ENCODE peak calls at places on chromosome 17, in seven cellular contexts. One of them, this sample, is unnamed.

GRCh38 chr17:79947351-79948031 is 88.2 kb downstream of the TBC1D16 start:
- DNase-seq in uterus: no peak
- DNase-seq in NCI-H146: no peak
- DNase-seq in memory B cell: no peak
- DNase-seq in HT1080: peak; percentile 62
- DNase-seq in Right ventricle myocardium superior: peak; percentile 37
- DNase-seq in stimulated activated CD4-positive, alpha-beta T cell treated with anti-CD3 and anti-CD28 coated beads, Interleukin-2, amount 100 ng/mL, for 48 hours: no peak
- DNase-seq in this sample: no peak

GRCh38 chr17:78237403-78238012 is 6.1 kb downstream of the TMEM235 start:
- DNase-seq in stimulated activated CD4-positive, alpha-beta T cell treated with anti-CD3 and anti-CD28 coated beads, Interleukin-2, amount 100 ng/mL, for 48 hours: no peak
- DNase-seq in memory B cell: no peak
- DNase-seq in Right ventricle myocardium superior: no peak
- DNase-seq in HT1080: no peak
- DNase-seq in uterus: no peak
- DNase-seq in NCI-H146: no peak
- DNase-seq in this sample: peak; percentile 84

GRCh38 chr17:29251969-29252866 is 5.6 kb downstream of the CRYBA1 start:
- DNase-seq in uterus: no peak
- DNase-seq in stimulated activated CD4-positive, alpha-beta T cell treated with anti-CD3 and anti-CD28 coated beads, Interleukin-2, amount 100 ng/mL, for 48 hours: no peak
- DNase-seq in NCI-H146: no peak
- DNase-seq in memory B cell: no peak
- DNase-seq in HT1080: peak; percentile 24
- DNase-seq in Right ventricle myocardium superior: no peak
- DNase-seq in this sample: no peak

GRCh38 chr17:57566724-57567123 is 178.4 kb downstream of the CCDC182 start:
- DNase-seq in HT1080: no peak
- DNase-seq in Right ventricle myocardium superior: no peak
- DNase-seq in uterus: no peak
- DNase-seq in memory B cell: no peak
- DNase-seq in stimulated activated CD4-positive, alpha-beta T cell treated with anti-CD3 and anti-CD28 coated beads, Interleukin-2, amount 100 ng/mL, for 48 hours: no peak
- DNase-seq in NCI-H146: no peak
- DNase-seq in this sample: no peak

GRCh38 chr17:79091373-79091670 is 16.7 kb downstream of the ENGASE start:
- DNase-seq in Right ventricle myocardium superior: no peak
- DNase-seq in HT1080: no peak
- DNase-seq in uterus: no peak
- DNase-seq in stimulated activated CD4-positive, alpha-beta T cell treated with anti-CD3 and anti-CD28 coated beads, Interleukin-2, amount 100 ng/mL, for 48 hours: no peak
- DNase-seq in NCI-H146: no peak
- DNase-seq in memory B cell: no peak
- DNase-seq in this sample: no peak

GRCh38 chr17:77724876-77725615 is 233.5 kb upstream of the TNRC6C start:
- DNase-seq in stimulated activated CD4-positive, alpha-beta T cell treated with anti-CD3 and anti-CD28 coated beads, Interleukin-2, amount 100 ng/mL, for 48 hours: no peak
- DNase-seq in NCI-H146: no peak
- DNase-seq in uterus: no peak
- DNase-seq in Right ventricle myocardium superior: no peak
- DNase-seq in HT1080: no peak
- DNase-seq in memory B cell: no peak
- DNase-seq in this sample: no peak

GRCh38 chr17:76382305-76382802 is 2.1 kb upstream of the SPHK1 start:
- DNase-seq in memory B cell: no peak
- DNase-seq in NCI-H146: no peak
- DNase-seq in HT1080: no peak
- DNase-seq in Right ventricle myocardium superior: peak; percentile 67
- DNase-seq in uterus: no peak
- DNase-seq in stimulated activated CD4-positive, alpha-beta T cell treated with anti-CD3 and anti-CD28 coated beads, Interleukin-2, amount 100 ng/mL, for 48 hours: no peak
- DNase-seq in this sample: peak; percentile 36

GRCh38 chr17:81457917-81458555 is 54.6 kb downstream of the ACTG1 start:
- DNase-seq in memory B cell: no peak
- DNase-seq in stimulated activated CD4-positive, alpha-beta T cell treated with anti-CD3 and anti-CD28 coated beads, Interleukin-2, amount 100 ng/mL, for 48 hours: no peak
- DNase-seq in HT1080: no peak
- DNase-seq in uterus: no peak
- DNase-seq in NCI-H146: no peak
- DNase-seq in Right ventricle myocardium superior: no peak
- DNase-seq in this sample: no peak

GRCh38 chr17:75808905-75809621 is 24.5 kb downstream of the UNK start:
- DNase-seq in uterus: peak; percentile 78
- DNase-seq in stimulated activated CD4-positive, alpha-beta T cell treated with anti-CD3 and anti-CD28 coated beads, Interleukin-2, amount 100 ng/mL, for 48 hours: no peak
- DNase-seq in HT1080: no peak
- DNase-seq in memory B cell: no peak
- DNase-seq in NCI-H146: no peak
- DNase-seq in Right ventricle myocardium superior: peak; percentile 62
- DNase-seq in this sample: no peak

GRCh38 chr17:72030067-72030899 is 90.5 kb upstream of the SOX9 start:
- DNase-seq in HT1080: no peak
- DNase-seq in Right ventricle myocardium superior: peak; percentile 48
- DNase-seq in memory B cell: no peak
- DNase-seq in uterus: no peak
- DNase-seq in NCI-H146: peak; percentile 55
- DNase-seq in stimulated activated CD4-positive, alpha-beta T cell treated with anti-CD3 and anti-CD28 coated beads, Interleukin-2, amount 100 ng/mL, for 48 hours: no peak
- DNase-seq in this sample: no peak

GRCh38 chr17:2022647-2023046 is 2.5 kb downstream of the RTN4RL1 start:
- DNase-seq in uterus: no peak
- DNase-seq in stimulated activated CD4-positive, alpha-beta T cell treated with anti-CD3 and anti-CD28 coated beads, Interleukin-2, amount 100 ng/mL, for 48 hours: no peak
- DNase-seq in HT1080: no peak
- DNase-seq in memory B cell: no peak
- DNase-seq in Right ventricle myocardium superior: no peak
- DNase-seq in NCI-H146: no peak
- DNase-seq in this sample: no peak

GRCh38 chr17:41891135-41892065 is 26.2 kb upstream of the KLHL11 start:
- DNase-seq in HT1080: no peak
- DNase-seq in uterus: no peak
- DNase-seq in NCI-H146: no peak
- DNase-seq in memory B cell: no peak
- DNase-seq in Right ventricle myocardium superior: no peak
- DNase-seq in stimulated activated CD4-positive, alpha-beta T cell treated with anti-CD3 and anti-CD28 coated beads, Interleukin-2, amount 100 ng/mL, for 48 hours: no peak
- DNase-seq in this sample: no peak

GRCh38 chr17:45096141-45096540 is 35.0 kb downstream of the NMT1 start:
- DNase-seq in Right ventricle myocardium superior: no peak
- DNase-seq in stimulated activated CD4-positive, alpha-beta T cell treated with anti-CD3 and anti-CD28 coated beads, Interleukin-2, amount 100 ng/mL, for 48 hours: no peak
- DNase-seq in uterus: no peak
- DNase-seq in NCI-H146: no peak
- DNase-seq in memory B cell: no peak
- DNase-seq in HT1080: peak; percentile 35
- DNase-seq in this sample: no peak

GRCh38 chr17:19238167-19238505 is 970 bp downstream of the EPN2 start:
- DNase-seq in Right ventricle myocardium superior: peak; percentile 61
- DNase-seq in uterus: peak; percentile 51
- DNase-seq in stimulated activated CD4-positive, alpha-beta T cell treated with anti-CD3 and anti-CD28 coated beads, Interleukin-2, amount 100 ng/mL, for 48 hours: no peak
- DNase-seq in memory B cell: peak; percentile 5
- DNase-seq in HT1080: no peak
- DNase-seq in NCI-H146: peak; percentile 27
- DNase-seq in this sample: peak; percentile 66

GRCh38 chr17:80198144-80198661 is 21.9 kb downstream of the SGSH start:
- DNase-seq in HT1080: no peak
- DNase-seq in NCI-H146: no peak
- DNase-seq in Right ventricle myocardium superior: no peak
- DNase-seq in memory B cell: no peak
- DNase-seq in stimulated activated CD4-positive, alpha-beta T cell treated with anti-CD3 and anti-CD28 coated beads, Interleukin-2, amount 100 ng/mL, for 48 hours: no peak
- DNase-seq in uterus: no peak
- DNase-seq in this sample: no peak

GRCh38 chr17:50498021-50498874 is 10.0 kb upstream of the MYCBPAP start:
- DNase-seq in NCI-H146: no peak
- DNase-seq in uterus: no peak
- DNase-seq in Right ventricle myocardium superior: no peak
- DNase-seq in stimulated activated CD4-positive, alpha-beta T cell treated with anti-CD3 and anti-CD28 coated beads, Interleukin-2, amount 100 ng/mL, for 48 hours: no peak
- DNase-seq in HT1080: no peak
- DNase-seq in memory B cell: no peak
- DNase-seq in this sample: no peak

GRCh38 chr17:27939489-27940465 is 46.6 kb upstream of the LYRM9 start:
- DNase-seq in memory B cell: peak; percentile 22
- DNase-seq in stimulated activated CD4-positive, alpha-beta T cell treated with anti-CD3 and anti-CD28 coated beads, Interleukin-2, amount 100 ng/mL, for 48 hours: no peak
- DNase-seq in HT1080: no peak
- DNase-seq in uterus: no peak
- DNase-seq in Right ventricle myocardium superior: no peak
- DNase-seq in NCI-H146: peak; percentile 28
- DNase-seq in this sample: no peak

GRCh38 chr17:81685108-81685507 is 1.3 kb downstream of the HGS start:
- DNase-seq in Right ventricle myocardium superior: no peak
- DNase-seq in NCI-H146: no peak
- DNase-seq in stimulated activated CD4-positive, alpha-beta T cell treated with anti-CD3 and anti-CD28 coated beads, Interleukin-2, amount 100 ng/mL, for 48 hours: no peak
- DNase-seq in uterus: no peak
- DNase-seq in HT1080: peak; percentile 84
- DNase-seq in memory B cell: no peak
- DNase-seq in this sample: no peak

GRCh38 chr17:72600934-72601333 is 480.1 kb downstream of the SOX9 start:
- DNase-seq in stimulated activated CD4-positive, alpha-beta T cell treated with anti-CD3 and anti-CD28 coated beads, Interleukin-2, amount 100 ng/mL, for 48 hours: no peak
- DNase-seq in NCI-H146: no peak
- DNase-seq in uterus: no peak
- DNase-seq in memory B cell: no peak
- DNase-seq in HT1080: peak; percentile 59
- DNase-seq in Right ventricle myocardium superior: no peak
- DNase-seq in this sample: no peak

GRCh38 chr17:41539979-41540701 is 12.0 kb upstream of the KRT19 start:
- DNase-seq in NCI-H146: peak; percentile 84
- DNase-seq in uterus: no peak
- DNase-seq in HT1080: no peak
- DNase-seq in Right ventricle myocardium superior: no peak
- DNase-seq in memory B cell: no peak
- DNase-seq in stimulated activated CD4-positive, alpha-beta T cell treated with anti-CD3 and anti-CD28 coated beads, Interleukin-2, amount 100 ng/mL, for 48 hours: no peak
- DNase-seq in this sample: no peak

GRCh38 chr17:82458885-82459424 is 414 bp downstream of the NARF start:
- DNase-seq in stimulated activated CD4-positive, alpha-beta T cell treated with anti-CD3 and anti-CD28 coated beads, Interleukin-2, amount 100 ng/mL, for 48 hours: no peak
- DNase-seq in uterus: no peak
- DNase-seq in NCI-H146: peak; percentile 55
- DNase-seq in HT1080: no peak
- DNase-seq in memory B cell: no peak
- DNase-seq in Right ventricle myocardium superior: peak; percentile 57
- DNase-seq in this sample: no peak

GRCh38 chr17:72175787-72176515 is 55.1 kb downstream of the SOX9 start:
- DNase-seq in Right ventricle myocardium superior: no peak
- DNase-seq in uterus: no peak
- DNase-seq in stimulated activated CD4-positive, alpha-beta T cell treated with anti-CD3 and anti-CD28 coated beads, Interleukin-2, amount 100 ng/mL, for 48 hours: no peak
- DNase-seq in NCI-H146: no peak
- DNase-seq in memory B cell: no peak
- DNase-seq in HT1080: no peak
- DNase-seq in this sample: no peak

GRCh38 chr17:37294888-37295287 is 80.9 kb upstream of the C17orf78 start:
- DNase-seq in uterus: no peak
- DNase-seq in memory B cell: no peak
- DNase-seq in HT1080: no peak
- DNase-seq in NCI-H146: no peak
- DNase-seq in stimulated activated CD4-positive, alpha-beta T cell treated with anti-CD3 and anti-CD28 coated beads, Interleukin-2, amount 100 ng/mL, for 48 hours: no peak
- DNase-seq in Right ventricle myocardium superior: no peak
- DNase-seq in this sample: no peak

GRCh38 chr17:39738568-39738901 is 797 bp downstream of the GRB7 start:
- DNase-seq in Right ventricle myocardium superior: no peak
- DNase-seq in NCI-H146: peak; percentile 74
- DNase-seq in uterus: no peak
- DNase-seq in HT1080: no peak
- DNase-seq in stimulated activated CD4-positive, alpha-beta T cell treated with anti-CD3 and anti-CD28 coated beads, Interleukin-2, amount 100 ng/mL, for 48 hours: peak; percentile 48
- DNase-seq in memory B cell: peak; percentile 29
- DNase-seq in this sample: no peak

GRCh38 chr17:40550608-40551007 is 14.7 kb downstream of the CCR7 start:
- DNase-seq in Right ventricle myocardium superior: peak; percentile 75
- DNase-seq in HT1080: no peak
- DNase-seq in stimulated activated CD4-positive, alpha-beta T cell treated with anti-CD3 and anti-CD28 coated beads, Interleukin-2, amount 100 ng/mL, for 48 hours: no peak
- DNase-seq in uterus: peak; percentile 84
- DNase-seq in memory B cell: no peak
- DNase-seq in NCI-H146: no peak
- DNase-seq in this sample: peak; percentile 78

GRCh38 chr17:17888821-17889220 is 52.0 kb upstream of the SREBF1 start:
- DNase-seq in uterus: no peak
- DNase-seq in stimulated activated CD4-positive, alpha-beta T cell treated with anti-CD3 and anti-CD28 coated beads, Interleukin-2, amount 100 ng/mL, for 48 hours: no peak
- DNase-seq in HT1080: no peak
- DNase-seq in NCI-H146: no peak
- DNase-seq in Right ventricle myocardium superior: no peak
- DNase-seq in memory B cell: no peak
- DNase-seq in this sample: no peak

GRCh38 chr17:76053230-76054111 is 18.8 kb downstream of the SRP68 start:
- DNase-seq in NCI-H146: no peak
- DNase-seq in memory B cell: no peak
- DNase-seq in uterus: no peak
- DNase-seq in stimulated activated CD4-positive, alpha-beta T cell treated with anti-CD3 and anti-CD28 coated beads, Interleukin-2, amount 100 ng/mL, for 48 hours: no peak
- DNase-seq in HT1080: peak; percentile 39
- DNase-seq in Right ventricle myocardium superior: no peak
- DNase-seq in this sample: no peak

GRCh38 chr17:50396261-50397110 is 837 bp downstream of the LRRC59 start:
- DNase-seq in NCI-H146: peak; percentile 46
- DNase-seq in Right ventricle myocardium superior: peak; percentile 59
- DNase-seq in memory B cell: no peak
- DNase-seq in HT1080: peak; percentile 35
- DNase-seq in stimulated activated CD4-positive, alpha-beta T cell treated with anti-CD3 and anti-CD28 coated beads, Interleukin-2, amount 100 ng/mL, for 48 hours: no peak
- DNase-seq in uterus: peak; percentile 42
- DNase-seq in this sample: peak; percentile 46

GRCh38 chr17:76722279-76722678 is 4.1 kb downstream of the JMJD6 start:
- DNase-seq in memory B cell: no peak
- DNase-seq in NCI-H146: no peak
- DNase-seq in Right ventricle myocardium superior: no peak
- DNase-seq in uterus: no peak
- DNase-seq in stimulated activated CD4-positive, alpha-beta T cell treated with anti-CD3 and anti-CD28 coated beads, Interleukin-2, amount 100 ng/mL, for 48 hours: no peak
- DNase-seq in HT1080: no peak
- DNase-seq in this sample: no peak

GRCh38 chr17:1744551-1745512 is 2.2 kb downstream of the SERPINF2 start:
- DNase-seq in stimulated activated CD4-positive, alpha-beta T cell treated with anti-CD3 and anti-CD28 coated beads, Interleukin-2, amount 100 ng/mL, for 48 hours: no peak
- DNase-seq in memory B cell: no peak
- DNase-seq in HT1080: no peak
- DNase-seq in uterus: peak; percentile 26
- DNase-seq in NCI-H146: no peak
- DNase-seq in Right ventricle myocardium superior: no peak
- DNase-seq in this sample: peak; percentile 68

GRCh38 chr17:63433746-63434591 is 12.1 kb downstream of the CYB561 start:
- DNase-seq in HT1080: peak; percentile 74
- DNase-seq in Right ventricle myocardium superior: peak; percentile 93
- DNase-seq in memory B cell: no peak
- DNase-seq in uterus: peak; percentile 88
- DNase-seq in stimulated activated CD4-positive, alpha-beta T cell treated with anti-CD3 and anti-CD28 coated beads, Interleukin-2, amount 100 ng/mL, for 48 hours: no peak
- DNase-seq in NCI-H146: no peak
- DNase-seq in this sample: peak; percentile 75

This sample was measured in ovary.